ENCODE peak calls at places on chromosomes 7 and 10, in five cellular contexts. N, C, X, P and F are unnamed samples.
A peak's percentile ranks its signal among the peaks of the same experiment; 100 is the strongest.

GRCh38 chr10:14736600-14737081 is 38.1 kb downstream of the FAM107B start:
- DNase-seq in X (no peak), C (peak; percentile 78), P (peak; percentile 65), N (no peak), F (no peak)

GRCh38 chr7:126803060-126803665 is 449.6 kb downstream of the GRM8 start:
- DNase-seq in C (peak; percentile 47), P (peak; percentile 55), N (peak; percentile 42), X (peak; percentile 10), F (no peak)

GRCh38 chr10:5466451-5466996 is 32.8 kb downstream of the CALML5 start:
- DNase-seq in X (no peak), C (peak; percentile 44), P (peak; percentile 90), N (no peak), F (no peak)

GRCh38 chr10:69353981-69354635 is 62.6 kb downstream of the TACR2 start:
- DNase-seq in C (no peak), P (no peak), X (no peak), N (peak; percentile 39), F (no peak)

GRCh38 chr7:30448461-30449189 is 30.0 kb downstream of the NOD1 start:
- DNase-seq in C (no peak), X (no peak), N (no peak), P (no peak), F (no peak)

GRCh38 chr7:124085168-124085567 is 52.3 kb upstream of the TMEM229A start:
- DNase-seq in C (no peak), X (no peak), N (no peak), P (peak; percentile 88), F (no peak)

GRCh38 chr10:127906548-127907377 is at the start of gene PTPRE:
- DNase-seq in P (peak; percentile 48), C (no peak), N (peak; percentile 61), X (peak; percentile 61), F (no peak)

GRCh38 chr7:128869138-128869943 is 6.7 kb downstream of the ATP6V1F start:
- DNase-seq in C (no peak), X (no peak), P (peak; percentile 37), N (peak; percentile 54), F (no peak)

GRCh38 chr7:11760372-11760771 is 71.6 kb downstream of the THSD7A start:
- DNase-seq in X (no peak), C (no peak), P (peak; percentile 28), N (no peak), F (no peak)

GRCh38 chr10:33126118-33126517 is 168.1 kb upstream of the ITGB1 start:
- DNase-seq in N (peak; percentile 57), C (no peak), P (no peak), X (peak; percentile 51), F (no peak)

GRCh38 chr10:126902157-126902556 is 3.1 kb upstream of the DOCK1 start:
- DNase-seq in C (peak; percentile 42), P (peak; percentile 82), N (no peak), X (no peak), F (peak; percentile 81)

GRCh38 chr7:67413670-67414069 is 417.0 kb downstream of the TYW1 start:
- DNase-seq in P (no peak), X (no peak), C (no peak), N (no peak), F (no peak)

GRCh38 chr10:16905304-16905703 is 88.1 kb upstream of the RSU1 start:
- DNase-seq in P (peak; percentile 53), C (no peak), N (no peak), X (no peak), F (no peak)

GRCh38 chr7:73352784-73353183 is 24.8 kb downstream of the FKBP6 start:
- DNase-seq in X (no peak), C (no peak), N (no peak), P (no peak), F (no peak)

GRCh38 chr10:117458571-117458970 is 83.3 kb upstream of the PDZD8 start:
- DNase-seq in P (no peak), X (no peak), N (no peak), C (no peak), F (no peak)

GRCh38 chr7:64914557-64914956 is 11.5 kb downstream of the ZNF273 start:
- DNase-seq in X (no peak), C (no peak), N (no peak), P (no peak), F (no peak)

GRCh38 chr10:133391249-133391635 is 2.7 kb upstream of the MTG1 start:
- DNase-seq in C (no peak), X (no peak), N (no peak), P (no peak), F (no peak)

GRCh38 chr7:91596287-91596686 is 284.2 kb downstream of the MTERF1 start:
- DNase-seq in C (no peak), P (no peak), N (no peak), X (no peak), F (no peak)

GRCh38 chr10:85597006-85597405 is 769.6 kb downstream of the GRID1 start:
- DNase-seq in P (no peak), N (no peak), C (no peak), X (no peak), F (no peak)

GRCh38 chr10:30775779-30776591 is 146.4 kb upstream of the LYZL2 start:
- DNase-seq in X (no peak), C (peak; percentile 60), N (no peak), P (peak; percentile 90), F (peak; percentile 35)

GRCh38 chr7:148963583-148964509 is 64.5 kb downstream of the PDIA4 start:
- DNase-seq in X (no peak), P (peak; percentile 20), N (peak; percentile 14), C (no peak), F (no peak)

GRCh38 chr10:60827791-60828488 is 49.7 kb downstream of the CDK1 start:
- DNase-seq in C (no peak), X (no peak), N (no peak), P (no peak), F (peak; percentile 20)

GRCh38 chr7:27188666-27189559 is 3.9 kb upstream of the HOXA11 start:
- DNase-seq in C (no peak), P (no peak), X (peak; percentile 47), N (peak; percentile 59), F (no peak)

GRCh38 chr10:23610626-23611307 is 171.9 kb downstream of the OTUD1 start:
- DNase-seq in P (no peak), X (no peak), C (no peak), N (no peak), F (no peak)